ENCODE peak calls at places on chromosomes 6 and 20, in nine cellular contexts. T is cardiac muscle cell, F is ovary, H is heart left ventricle, S is left ventricle myocardium inferior, K is breast epithelium, E is fibroblast of mammary gland, D is pancreas, P is progenitor cell of endocrine pancreas. B is an unnamed sample.

GRCh38 chr6:158047120-158047518 is 65.5 kb downstream of the SYNJ2 start:
- DNase-seq in T (no peak), F (no peak), H (no peak), S (peak; percentile 28), K (no peak), E (peak; percentile 90), D (no peak), P (no peak), B (no peak)

GRCh38 chr6:10141756-10142443 is 273.0 kb downstream of the TFAP2A start:
- DNase-seq in T (no peak), F (no peak), H (no peak), S (no peak), K (no peak), E (no peak), D (no peak), P (no peak), B (no peak)

GRCh38 chr6:11275598-11275997 is 43.1 kb upstream of the NEDD9 start:
- DNase-seq in T (peak; percentile 36), F (no peak), H (no peak), S (no peak), K (no peak), E (no peak), D (no peak), P (no peak), B (no peak)

GRCh38 chr6:168386973-168387372 is 54.0 kb upstream of the SMOC2 start:
- DNase-seq in T (no peak), F (no peak), H (no peak), S (no peak), K (no peak), E (no peak), D (no peak), P (no peak), B (no peak)

GRCh38 chr20:11810316-11811130 is 107.2 kb upstream of the BTBD3 start:
- DNase-seq in T (no peak), F (no peak), H (no peak), S (no peak), K (no peak), E (peak; percentile 79), D (no peak), P (no peak), B (no peak)

GRCh38 chr6:157405986-157406385 is 25.0 kb downstream of the ZDHHC14 start:
- DNase-seq in T (no peak), F (no peak), H (no peak), S (no peak), K (no peak), E (peak; percentile 6), D (no peak), P (no peak), B (no peak)

GRCh38 chr6:124994648-124995047 is 32.4 kb downstream of the RNF217 start:
- DNase-seq in T (no peak), F (no peak), H (no peak), S (no peak), K (no peak), E (no peak), D (no peak), P (no peak), B (no peak)

GRCh38 chr20:34037121-34037520 is 43.4 kb downstream of the RALY start:
- DNase-seq in T (no peak), F (peak; percentile 24), H (peak; percentile 25), S (no peak), K (no peak), E (no peak), D (no peak), P (no peak), B (no peak)

GRCh38 chr20:25544760-25545159 is 40.6 kb downstream of the NINL start:
- DNase-seq in T (peak; percentile 27), F (no peak), H (no peak), S (no peak), K (no peak), E (no peak), D (no peak), P (no peak), B (no peak)

GRCh38 chr20:60085551-60086132 is 127.4 kb downstream of the CDH26 start:
- DNase-seq in T (no peak), F (no peak), H (no peak), S (no peak), K (no peak), E (no peak), D (no peak), P (no peak), B (no peak)

GRCh38 chr6:105087571-105088211 is 92.1 kb downstream of the POPDC3 start:
- DNase-seq in T (peak; percentile 69), F (peak; percentile 13), H (no peak), S (no peak), K (no peak), E (peak; percentile 71), D (peak; percentile 39), P (no peak), B (no peak)

GRCh38 chr6:38178584-38178886 is 359.0 kb downstream of the ZFAND3 start:
- DNase-seq in T (no peak), F (no peak), H (no peak), S (no peak), K (no peak), E (no peak), D (no peak), P (no peak), B (no peak)

GRCh38 chr20:59055302-59055701 is 12.7 kb upstream of the PRELID3B start:
- DNase-seq in T (no peak), F (no peak), H (no peak), S (no peak), K (no peak), E (peak; percentile 40), D (no peak), P (no peak), B (no peak)

GRCh38 chr6:135922170-135922569 is 70.7 kb downstream of the PDE7B start:
- DNase-seq in T (no peak), F (no peak), H (peak; percentile 58), S (no peak), K (no peak), E (peak; percentile 100), D (no peak), P (no peak), B (no peak)

GRCh38 chr6:158259845-158260244 is 52.4 kb upstream of the TULP4 start:
- DNase-seq in T (no peak), F (no peak), H (no peak), S (no peak), K (no peak), E (no peak), D (no peak), P (no peak), B (no peak)

GRCh38 chr6:27531772-27532459 is 59.0 kb upstream of the ZNF184 start:
- DNase-seq in T (no peak), F (no peak), H (no peak), S (no peak), K (no peak), E (no peak), D (no peak), P (no peak), B (no peak)

GRCh38 chr6:107115695-107116327 is 496 bp upstream of the BEND3 start:
- DNase-seq in T (peak; percentile 86), F (peak; percentile 18), H (peak; percentile 18), S (no peak), K (no peak), E (no peak), D (peak; percentile 60), P (peak; percentile 74), B (peak; percentile 81)
- TF ChIP-seq CTCF in T (no peak), F (no peak), H (no peak), S (no peak), K (no peak), E (no peak), D (no peak), P (no peak), B (no peak)

GRCh38 chr6:31403283-31403989 is at the start of gene MICA:
- DNase-seq in T (peak; percentile 96), F (peak; percentile 89), H (peak; percentile 90), S (peak; percentile 89), K (peak; percentile 91), E (peak; percentile 82), D (peak; percentile 90), P (peak; percentile 71), B (peak; percentile 82)
- TF ChIP-seq CTCF in T (no peak), F (no peak), H (no peak), S (peak; percentile 31), K (no peak), E (no peak), D (no peak), P (peak; percentile 16), B (peak; percentile 56)

DNA sequence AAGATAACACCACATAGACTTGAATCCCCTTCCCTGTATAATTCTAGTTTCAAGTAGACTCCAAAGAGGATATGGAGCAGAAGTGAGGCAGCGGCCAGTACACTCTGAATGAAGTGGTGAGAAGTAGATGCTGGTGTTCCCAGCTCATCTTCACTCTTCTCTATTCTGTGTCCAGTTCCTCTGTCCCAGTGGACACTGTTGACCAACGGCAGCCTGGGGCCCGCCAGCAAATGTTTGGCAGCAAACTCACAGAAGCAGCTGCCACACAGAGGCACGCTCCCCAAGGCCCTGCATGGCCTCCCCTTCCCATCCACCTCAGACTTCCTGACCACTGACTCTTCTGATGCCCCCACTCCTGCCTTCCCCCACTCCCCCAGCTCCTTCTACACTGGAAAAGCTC is 358.9 kb upstream of the ID4 start:
- DNase-seq in T (no peak), F (no peak), H (no peak), S (no peak), K (no peak), E (no peak), D (no peak), P (no peak), B (no peak)
- TF ChIP-seq CTCF in T (no peak), F (no peak), H (no peak), S (no peak), K (no peak), E (no peak), D (no peak), P (no peak), B (no peak)

GRCh38 chr6:112298816-112299281 is 44.5 kb upstream of the LAMA4 start:
- DNase-seq in T (peak; percentile 30), F (no peak), H (no peak), S (no peak), K (no peak), E (peak; percentile 93), D (no peak), P (no peak), B (no peak)

GRCh38 chr6:112298021-112298745 is 43.8 kb upstream of the LAMA4 start:
- DNase-seq in T (no peak), F (no peak), H (no peak), S (no peak), K (no peak), E (peak; percentile 97), D (no peak), P (no peak), B (no peak)

GRCh38 chr6:112296694-112297093 is 42.3 kb upstream of the LAMA4 start:
- DNase-seq in T (no peak), F (no peak), H (no peak), S (no peak), K (no peak), E (no peak), D (no peak), P (no peak), B (no peak)

GRCh38 chr6:112300888-112301287 is 46.2 kb upstream of the RFPL4B start:
- DNase-seq in T (no peak), F (no peak), H (no peak), S (no peak), K (no peak), E (no peak), D (no peak), P (no peak), B (no peak)

DNA sequence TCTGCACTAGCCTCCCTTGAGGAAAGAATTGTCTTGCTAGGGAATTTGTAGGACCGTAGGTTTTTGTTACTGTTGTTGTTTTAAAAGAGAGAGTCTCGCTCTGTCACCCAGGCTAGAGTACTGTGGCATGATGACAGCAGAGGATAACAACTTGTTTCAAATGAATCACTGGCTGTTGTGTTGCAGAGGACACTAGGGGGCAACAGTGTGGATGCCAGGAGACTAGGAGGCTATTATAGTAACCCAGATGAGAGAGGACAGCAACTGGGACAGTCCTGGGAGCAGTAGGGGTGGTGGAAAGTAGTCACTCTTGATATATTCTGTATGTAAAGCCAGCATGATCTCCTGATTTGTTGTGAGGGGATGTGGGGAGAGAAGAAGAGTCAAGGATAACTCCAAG is 41.8 kb upstream of the LAMA4 start:
- DNase-seq in T (peak; percentile 60), F (no peak), H (no peak), S (no peak), K (no peak), E (peak; percentile 76), D (no peak), P (no peak), B (no peak)
- TF ChIP-seq CTCF in T (peak; percentile 61), F (no peak), H (peak; percentile 44), S (peak; percentile 49), K (no peak), E (peak; percentile 74), D (no peak), P (peak; percentile 40), B (peak; percentile 59)

B was measured in type B pancreatic cell.